ENCODE peak calls at places on chromosomes 16 and 17, in five cellular contexts. C, N, I, S and A are unnamed samples.

GRCh38 chr16:22075043-22075757 is 17.1 kb upstream of the VWA3A start:
- DNase-seq in N (no peak), C (no peak), S (no peak), I (no peak), A (no peak)

GRCh38 chr17:36777118-36777517 is 160.2 kb upstream of the LHX1 start:
- DNase-seq in N (peak), C (no peak), I (no peak), S (no peak), A (peak)

GRCh38 chr17:2064980-2065785 is 10.3 kb downstream of the HIC1 start:
- DNase-seq in N (peak), S (no peak), C (peak), I (no peak), A (peak)

GRCh38 chr17:74855323-74855722 is 4.4 kb downstream of the GRIN2C start:
- DNase-seq in N (no peak), I (no peak), S (no peak), C (no peak), A (no peak)

GRCh38 chr17:59366040-59366757 is 34.7 kb downstream of the YPEL2 start:
- DNase-seq in S (no peak), N (peak), C (no peak), I (peak), A (no peak)

GRCh38 chr16:11681977-11682654 is 13.9 kb downstream of the SNN start:
- DNase-seq in N (no peak), I (no peak), S (no peak), C (no peak), A (no peak)

GRCh38 chr17:32833526-32833925 is 43.4 kb downstream of the MYO1D start:
- DNase-seq in N (no peak), I (no peak), C (no peak), S (no peak), A (no peak)

GRCh38 chr17:40442392-40443195 is 656 bp upstream of the IGFBP4 start:
- DNase-seq in I (no peak), N (peak), S (no peak), C (peak), A (peak)

GRCh38 chr17:44608732-44609435 is 47.4 kb upstream of the MEIOC start:
- DNase-seq in I (peak), N (no peak), S (no peak), C (no peak), A (no peak)

GRCh38 chr16:85897384-85897783 is 1.6 kb upstream of the IRF8 start:
- DNase-seq in S (no peak), C (no peak), N (no peak), I (no peak), A (no peak)

GRCh38 chr17:77264617-77265230 is 124.0 kb downstream of the SEC14L1 start:
- DNase-seq in N (no peak), I (no peak), S (no peak), C (no peak), A (no peak)

GRCh38 chr17:9150407-9151090 is 129.2 kb downstream of the NTN1 start:
- DNase-seq in N (no peak), S (no peak), C (no peak), I (no peak), A (no peak)

GRCh38 chr16:75527825-75528299 is 8.0 kb downstream of the CHST5 start:
- DNase-seq in S (no peak), N (no peak), C (no peak), I (peak), A (no peak)

GRCh38 chr16:70348991-70349390 is 2.3 kb downstream of the DDX19A start:
- DNase-seq in S (no peak), C (no peak), N (no peak), I (no peak), A (no peak)

GRCh38 chr17:18039535-18040286 is 503 bp downstream of the GID4 start:
- DNase-seq in C (peak), I (no peak), N (peak), S (no peak), A (no peak)

GRCh38 chr17:39872700-39873099 is 4.7 kb downstream of the ZPBP2 start:
- DNase-seq in I (peak), N (peak), S (no peak), C (no peak), A (no peak)

GRCh38 chr16:11310997-11311561 is 29.9 kb upstream of the PRM1 start:
- DNase-seq in S (peak), N (no peak), I (no peak), C (no peak), A (no peak)

GRCh38 chr16:70701036-70701435 is 15.2 kb upstream of the MTSS2 start:
- DNase-seq in S (no peak), I (no peak), N (no peak), C (no peak), A (no peak)

GRCh38 chr17:410674-411401 is 58.2 kb upstream of the RPH3AL start:
- DNase-seq in I (no peak), N (peak), S (no peak), C (peak), A (peak)
- TF ChIP-seq JUNB in I (no peak), N (no peak), S (no peak), C (no peak), A (no peak)

DNA sequence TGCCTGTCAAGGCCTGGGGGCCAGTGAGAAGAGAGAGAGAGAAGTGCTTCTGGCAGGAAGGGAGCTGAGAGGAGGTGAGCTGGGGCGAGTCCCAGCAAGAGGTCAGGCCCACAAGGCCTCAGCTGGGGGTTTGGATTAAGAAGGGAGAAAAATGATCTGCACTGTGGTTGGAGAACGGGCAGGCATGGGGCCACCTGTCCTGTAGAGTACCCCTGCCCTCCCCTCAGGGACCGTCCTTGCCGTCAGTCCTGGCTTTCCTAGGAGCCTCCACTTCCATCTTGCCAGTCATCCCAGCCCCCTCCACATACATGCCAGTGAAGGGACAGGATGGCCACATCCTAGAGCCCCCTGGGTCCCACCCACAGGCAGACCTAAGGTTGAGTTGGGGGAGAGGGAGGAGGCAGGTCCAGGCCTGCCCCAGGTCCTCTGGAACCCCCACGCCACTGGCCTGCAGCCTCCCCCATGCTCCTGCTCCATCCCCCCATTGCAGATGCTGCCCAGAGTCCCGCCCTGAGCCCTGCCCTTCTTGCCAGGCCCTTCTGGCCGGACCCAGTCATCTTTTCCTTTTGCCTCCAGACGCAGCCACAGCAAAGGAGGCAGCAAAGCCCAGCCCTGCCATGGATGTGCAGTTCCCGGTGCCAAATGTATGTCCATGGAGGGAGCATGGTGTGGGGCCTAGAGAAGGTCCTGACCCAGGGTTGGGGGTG is 18.9 kb downstream of the KATNB1 start:
- DNase-seq in S (no peak), I (no peak), N (no peak), C (no peak), A (no peak)
- TF ChIP-seq JUNB in S (no peak), I (no peak), N (no peak), C (no peak), A (no peak)

DNA sequence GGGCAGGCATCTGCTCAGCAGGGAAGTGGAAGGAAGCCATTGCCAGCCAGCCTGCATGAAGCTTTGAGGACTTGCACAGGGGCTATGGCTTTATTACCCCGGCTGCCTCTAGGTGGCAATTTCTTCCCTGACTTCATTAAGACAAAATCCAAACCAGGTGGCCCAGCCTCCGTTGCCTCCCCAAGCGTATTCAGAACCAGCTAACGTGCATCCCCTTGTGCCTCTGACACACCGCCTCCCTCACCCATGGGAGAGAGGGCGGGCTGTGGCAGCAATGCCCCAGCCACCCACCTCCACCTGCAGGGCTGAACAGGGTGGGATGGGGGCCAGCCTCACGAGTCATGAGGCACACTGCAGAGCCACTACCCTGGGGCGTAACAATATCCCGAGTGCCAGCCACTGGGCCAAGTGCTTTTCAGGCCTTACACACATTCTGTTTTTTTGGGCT is 6.8 kb downstream of the KIFC3 start:
- DNase-seq in I (peak), N (peak), C (peak), S (no peak), A (peak)
- TF ChIP-seq JUNB in I (no peak), N (no peak), C (no peak), S (no peak), A (no peak)

GRCh38 chr16:53055603-53056527 is 1.1 kb downstream of the CHD9 start:
- DNase-seq in N (peak), S (no peak), I (peak), C (peak), A (peak)
- TF ChIP-seq JUNB in N (no peak), S (no peak), I (no peak), C (no peak), A (no peak)

GRCh38 chr17:53472586-53472985 is 350.1 kb upstream of the KIF2B start:
- DNase-seq in S (no peak), I (no peak), C (no peak), N (no peak), A (no peak)
- TF ChIP-seq JUNB in S (no peak), I (no peak), C (no peak), N (no peak), A (no peak)

DNA sequence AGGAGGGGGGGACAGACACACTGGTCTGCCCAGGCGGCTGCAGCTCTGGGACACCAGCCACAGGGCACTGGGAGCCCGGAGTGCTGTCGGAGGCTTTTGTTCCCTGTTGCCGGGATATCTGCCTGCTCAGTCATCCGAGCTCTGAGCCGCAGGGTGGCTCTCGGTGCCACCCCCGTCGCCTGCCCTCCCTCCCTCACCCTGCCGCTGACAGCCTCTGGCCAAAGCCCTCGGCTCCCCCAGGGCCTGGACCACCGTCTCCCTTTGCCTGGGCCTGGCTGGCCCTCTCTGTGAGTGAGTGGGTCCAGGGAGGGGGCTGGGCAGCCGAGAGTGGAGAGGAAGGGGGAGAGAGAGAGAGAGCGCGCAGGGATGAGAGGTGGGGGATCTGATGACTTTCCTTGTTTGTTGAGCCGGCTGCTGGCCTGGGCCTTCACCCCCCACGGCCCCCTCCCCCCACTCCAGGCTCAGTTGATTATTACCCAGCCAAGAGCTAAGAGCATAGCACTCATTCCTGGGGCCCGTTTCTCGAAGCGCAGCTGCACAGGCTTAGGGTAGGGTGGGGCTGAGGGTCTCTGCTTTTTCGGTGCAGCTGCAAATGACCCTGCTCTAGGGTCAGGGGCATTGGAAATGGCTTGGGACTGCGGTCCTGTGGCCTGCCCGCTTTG is 2.7 kb downstream of the FOXJ1 start:
- DNase-seq in N (peak), C (peak), I (peak), S (no peak), A (no peak)
- TF ChIP-seq JUNB in N (no peak), C (no peak), I (no peak), S (no peak), A (no peak)

GRCh38 chr17:6392609-6393367 is 42.1 kb downstream of the AIPL1 start:
- DNase-seq in N (peak), S (no peak), C (no peak), I (peak), A (no peak)

GRCh38 chr17:6388416-6388815 is 46.5 kb downstream of the AIPL1 start:
- DNase-seq in I (no peak), N (no peak), C (no peak), S (no peak), A (no peak)

GRCh38 chr17:6393368-6393952 is 41.5 kb downstream of the AIPL1 start:
- DNase-seq in S (no peak), I (peak), C (no peak), N (peak), A (no peak)

GRCh38 chr17:6398955-6399354 is 36.0 kb downstream of the AIPL1 start:
- DNase-seq in C (no peak), S (no peak), I (no peak), N (no peak), A (no peak)

GRCh38 chr17:6394055-6394454 is 40.9 kb downstream of the AIPL1 start:
- DNase-seq in N (peak), C (no peak), S (no peak), I (no peak), A (no peak)
- TF ChIP-seq JUNB in N (no peak), C (no peak), S (no peak), I (no peak), A (no peak)

GRCh38 chr16:261031-261691 is 14.6 kb downstream of the RGS11 start:
- DNase-seq in S (no peak), C (no peak), N (no peak), I (no peak), A (no peak)
- TF ChIP-seq JUNB in S (no peak), C (no peak), N (no peak), I (no peak), A (no peak)

GRCh38 chr16:13510425-13511151 is 409.4 kb upstream of the ERCC4 start:
- DNase-seq in N (peak), I (peak), S (no peak), C (no peak), A (peak)
- TF ChIP-seq JUNB in N (no peak), I (no peak), S (no peak), C (no peak), A (no peak)

GRCh38 chr16:23505180-23505665 is 5.1 kb downstream of the GGA2 start:
- DNase-seq in S (no peak), N (no peak), I (no peak), C (no peak), A (no peak)
- TF ChIP-seq JUNB in S (no peak), N (no peak), I (no peak), C (no peak), A (no peak)